ENCODE peak calls at places on chromosome 10, in five cellular contexts. Z is A549, D is HepG2, P is H1, M is GM12878. N is an unnamed sample.

GRCh38 chr10:24821986-24822385 is 98.3 kb upstream of the ARHGAP21 start:
- DNase-seq in Z (peak; percentile 79), D (peak; percentile 30), P (no peak), M (no peak), N (no peak)

GRCh38 chr10:77530011-77530410 is 107.6 kb downstream of the KCNMA1 start:
- DNase-seq in Z (no peak), D (no peak), P (no peak), M (no peak), N (no peak)

GRCh38 chr10:74039561-74040145 is 41.7 kb downstream of the VCL start:
- DNase-seq in Z (no peak), D (no peak), P (no peak), M (no peak), N (peak; percentile 67)

GRCh38 chr10:132536241-132536963 is 1.2 kb upstream of the INPP5A start:
- DNase-seq in Z (no peak), D (no peak), P (no peak), M (no peak), N (peak; percentile 26)

GRCh38 chr10:94066411-94066810 is 72.7 kb downstream of the PLCE1 start:
- DNase-seq in Z (no peak), D (peak; percentile 18), P (no peak), M (no peak), N (peak; percentile 11)

GRCh38 chr10:28559661-28560060 is 26.7 kb downstream of the WAC start:
- DNase-seq in Z (no peak), D (no peak), P (no peak), M (no peak), N (no peak)

GRCh38 chr10:23869996-23870395 is 338.9 kb upstream of the KIAA1217 start:
- DNase-seq in Z (no peak), D (no peak), P (no peak), M (no peak), N (no peak)

GRCh38 chr10:70677620-70678249 is 5.4 kb downstream of the ADAMTS14 start:
- DNase-seq in Z (no peak), D (no peak), P (no peak), M (no peak), N (no peak)

GRCh38 chr10:5549462-5550249 is 24.9 kb downstream of the CALML3 start:
- DNase-seq in Z (no peak), D (no peak), P (no peak), M (no peak), N (no peak)

GRCh38 chr10:12656518-12657142 is 307.3 kb downstream of the CAMK1D start:
- DNase-seq in Z (peak; percentile 50), D (peak; percentile 37), P (no peak), M (no peak), N (peak; percentile 33)

GRCh38 chr10:102644646-102645387 is 538 bp downstream of the TRIM8 start:
- DNase-seq in Z (peak; percentile 68), D (peak; percentile 70), P (peak; percentile 56), M (no peak), N (peak; percentile 61)

GRCh38 chr10:17001961-17002749 is 127.5 kb downstream of the CUBN start:
- DNase-seq in Z (no peak), D (no peak), P (no peak), M (no peak), N (no peak)

GRCh38 chr10:104274762-104275721 is 6.1 kb downstream of the GSTO2 start:
- DNase-seq in Z (peak; percentile 80), D (no peak), P (peak; percentile 46), M (no peak), N (peak; percentile 61)

GRCh38 chr10:127449491-127449890 is 99.6 kb upstream of the NPS start:
- DNase-seq in Z (no peak), D (no peak), P (no peak), M (no peak), N (no peak)

GRCh38 chr10:100341953-100342626 is 4.9 kb upstream of the SCD start:
- DNase-seq in Z (peak; percentile 94), D (peak; percentile 87), P (no peak), M (no peak), N (peak; percentile 78)

GRCh38 chr10:87862644-87863101 is 660 bp downstream of the KLLN start:
- DNase-seq in Z (no peak), D (no peak), P (no peak), M (no peak), N (no peak)

GRCh38 chr10:4532976-4533375 is 293.0 kb upstream of the AKR1E2 start:
- DNase-seq in Z (no peak), D (no peak), P (no peak), M (no peak), N (no peak)

GRCh38 chr10:49600781-49601400 is 9.2 kb upstream of the SLC18A3 start:
- DNase-seq in Z (no peak), D (no peak), P (no peak), M (no peak), N (no peak)

GRCh38 chr10:17430647-17431355 is 23.6 kb downstream of the ST8SIA6 start:
- DNase-seq in Z (peak; percentile 44), D (peak; percentile 30), P (no peak), M (no peak), N (peak; percentile 51)

GRCh38 chr10:3693031-3693714 is 91.8 kb downstream of the KLF6 start:
- DNase-seq in Z (no peak), D (no peak), P (no peak), M (no peak), N (no peak)

GRCh38 chr10:50395279-50395678 is 144.0 kb upstream of the ASAH2 start:
- DNase-seq in Z (no peak), D (peak; percentile 85), P (no peak), M (no peak), N (no peak)

GRCh38 chr10:34933676-34934075 is 118.6 kb upstream of the PARD3 start:
- DNase-seq in Z (no peak), D (no peak), P (no peak), M (no peak), N (no peak)

GRCh38 chr10:112374724-112375541 is 1.0 kb downstream of the ACSL5 start:
- DNase-seq in Z (no peak), D (peak; percentile 59), P (no peak), M (no peak), N (no peak)

GRCh38 chr10:4541292-4541691 is 284.7 kb upstream of the AKR1E2 start:
- DNase-seq in Z (no peak), D (no peak), P (no peak), M (no peak), N (no peak)

GRCh38 chr10:31320598-31321211 is 1.7 kb downstream of the ZEB1 start:
- DNase-seq in Z (peak; percentile 16), D (peak; percentile 43), P (no peak), M (no peak), N (peak; percentile 30)

GRCh38 chr10:47456096-47456485 is 27.8 kb downstream of the ANXA8 start:
- DNase-seq in Z (no peak), D (no peak), P (no peak), M (no peak), N (no peak)

GRCh38 chr10:73910764-73911552 is at the start of gene PLAU:
- DNase-seq in Z (no peak), D (no peak), P (no peak), M (no peak), N (peak; percentile 67)

DNA sequence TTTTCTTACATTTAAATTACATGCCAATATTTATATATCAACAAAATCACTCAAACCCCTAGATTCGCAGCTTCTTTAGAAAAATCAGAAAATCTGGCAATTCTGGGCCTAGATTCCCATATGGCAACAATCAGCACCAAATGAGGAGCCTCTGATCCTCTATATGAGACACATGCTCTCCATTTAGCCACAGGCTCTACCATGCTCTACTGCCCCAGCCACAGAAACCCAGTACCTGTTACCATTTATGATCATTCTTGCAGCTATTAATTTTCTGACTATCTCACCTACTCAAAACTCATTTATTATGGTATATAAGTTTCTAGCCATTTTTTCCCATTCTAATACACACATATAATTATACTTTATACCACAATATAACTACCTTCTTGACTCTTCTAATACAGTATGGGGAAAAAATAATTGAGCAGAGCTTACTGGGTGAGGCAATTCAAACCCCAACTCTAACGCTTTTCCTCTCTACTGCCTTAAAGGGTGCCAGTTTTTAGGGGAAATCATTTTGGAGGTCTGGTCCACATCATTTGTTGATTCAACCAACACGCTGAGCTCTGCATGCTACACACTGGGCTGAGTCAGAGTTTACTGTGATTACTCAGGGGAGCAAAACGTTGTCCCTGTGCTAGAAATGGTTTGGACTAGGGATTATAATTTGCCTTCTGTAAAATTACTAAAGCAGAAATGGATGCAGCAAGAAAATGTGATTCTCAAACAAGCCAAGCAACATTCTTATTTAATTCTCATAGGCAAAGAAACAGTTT is 11.6 kb downstream of the PDLIM1 start:
- DNase-seq in Z (peak; percentile 46), D (no peak), P (no peak), M (no peak), N (no peak)
- TF ChIP-seq HDAC2 in Z (no peak), D (no peak), P (no peak), M (no peak), N (no peak)

GRCh38 chr10:11145498-11145855 is 127.8 kb downstream of the CELF2 start:
- DNase-seq in Z (no peak), D (no peak), P (no peak), M (no peak), N (peak; percentile 22)
- TF ChIP-seq HDAC2 in Z (no peak), D (no peak), P (no peak), M (no peak), N (peak; percentile 32)

GRCh38 chr10:46283945-46284285 is 2.9 kb upstream of the ANTXRL start:
- DNase-seq in Z (no peak), D (no peak), P (no peak), M (no peak), N (no peak)

GRCh38 chr10:46285966-46286620 is 704 bp upstream of the ANTXRL start:
- DNase-seq in Z (no peak), D (no peak), P (no peak), M (no peak), N (no peak)

GRCh38 chr10:46283217-46283944 is 3.4 kb upstream of the ANTXRL start:
- DNase-seq in Z (no peak), D (no peak), P (no peak), M (no peak), N (no peak)

GRCh38 chr10:46285300-46285699 is 1.5 kb upstream of the ANTXRL start:
- DNase-seq in Z (no peak), D (no peak), P (no peak), M (no peak), N (no peak)

DNA sequence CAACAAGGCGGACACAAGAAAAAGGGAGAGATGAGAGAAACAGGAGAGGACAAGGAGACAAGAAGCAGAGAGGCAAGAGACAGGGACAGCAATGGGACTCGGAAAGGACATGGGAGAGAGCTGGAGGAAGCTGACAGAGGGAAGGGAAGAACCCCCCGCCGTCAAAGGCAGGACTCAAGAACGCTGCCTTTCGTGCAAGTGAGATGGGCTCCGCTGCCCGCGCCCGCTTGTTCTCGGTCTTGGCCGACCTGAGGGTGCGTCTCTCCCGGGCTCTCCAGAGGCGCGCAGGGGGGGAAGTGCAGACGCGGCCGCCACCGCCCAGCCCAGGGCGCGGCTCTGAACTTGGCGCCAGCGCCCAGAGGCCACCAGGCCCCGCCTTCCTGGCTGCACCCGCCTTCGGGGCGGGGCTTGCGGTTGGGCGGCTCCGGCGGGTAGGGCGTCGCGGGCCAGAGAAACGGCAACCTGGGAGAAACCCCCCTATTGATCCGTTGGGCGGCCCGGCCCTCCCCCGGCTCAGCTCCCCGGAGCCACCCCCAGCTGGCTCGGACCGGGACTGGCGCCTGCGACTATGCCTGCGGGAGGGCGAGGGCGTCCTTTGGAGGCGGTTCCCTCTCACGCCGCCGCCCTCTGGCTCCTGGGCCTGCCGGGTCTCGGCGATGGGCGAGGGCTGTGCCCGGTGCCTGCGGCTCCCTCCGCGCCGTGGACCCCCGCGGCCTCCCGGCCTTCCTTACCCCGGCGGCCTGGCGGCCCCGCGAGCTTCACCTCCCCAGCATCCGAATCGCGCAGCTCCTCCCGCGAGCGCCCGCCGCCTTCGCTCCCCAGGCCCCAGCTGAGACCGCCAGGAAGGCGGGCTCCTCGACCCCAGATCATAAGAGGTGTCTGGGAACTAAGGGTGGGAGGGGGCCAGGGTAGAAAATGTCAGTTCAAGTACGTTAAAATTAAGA is 2.2 kb upstream of the ANTXRL start:
- DNase-seq in Z (peak; percentile 85), D (peak; percentile 31), P (peak; percentile 76), M (no peak), N (peak; percentile 98)
- TF ChIP-seq HDAC2 in Z (no peak), D (no peak), P (no peak), M (no peak), N (peak; percentile 37)

GRCh38 chr10:130425169-130425568 is 289.0 kb downstream of the GLRX3 start:
- DNase-seq in Z (no peak), D (no peak), P (no peak), M (no peak), N (no peak)
- TF ChIP-seq HDAC2 in Z (no peak), D (no peak), P (no peak), M (no peak), N (no peak)

N was measured in K562.